ENCODE peak calls at places on chromosomes 2 and 18, in seven cellular contexts. R, Q, Z, I, W, G and K are unnamed samples.

GRCh38 chr2:58871469-58872142 is 630.5 kb upstream of the FANCL start:
- DNase-seq in R (no peak), Q (peak), Z (no peak), I (no peak), W (no peak), G (peak), K (no peak)

GRCh38 chr2:124147552-124147951 is 122.5 kb downstream of the CNTNAP5 start:
- DNase-seq in R (no peak), Q (no peak), Z (no peak), I (no peak), W (no peak), G (no peak), K (no peak)

GRCh38 chr2:168805615-168806014 is 3.2 kb downstream of the NOSTRIN start:
- DNase-seq in R (no peak), Q (no peak), Z (no peak), I (no peak), W (no peak), G (no peak), K (no peak)

GRCh38 chr2:224432003-224432574 is 30.2 kb upstream of the FAM124B start:
- DNase-seq in R (no peak), Q (no peak), Z (no peak), I (peak), W (no peak), G (no peak), K (no peak)

GRCh38 chr18:44602845-44603244 is 77.8 kb upstream of the SETBP1 start:
- DNase-seq in R (peak), Q (no peak), Z (no peak), I (peak), W (no peak), G (peak), K (no peak)

GRCh38 chr2:73173781-73174180 is 28.6 kb upstream of the NOTO start:
- DNase-seq in R (no peak), Q (no peak), Z (no peak), I (no peak), W (no peak), G (no peak), K (no peak)

GRCh38 chr2:109690457-109690821 is 76.3 kb downstream of the SOWAHC start:
- DNase-seq in R (no peak), Q (no peak), Z (no peak), I (no peak), W (no peak), G (no peak), K (no peak)

GRCh38 chr2:126698991-126699390 is 43.0 kb downstream of the GYPC start:
- DNase-seq in R (no peak), Q (no peak), Z (no peak), I (no peak), W (no peak), G (no peak), K (no peak)

GRCh38 chr2:128315829-128316776 is 2.6 kb downstream of the HS6ST1 start:
- DNase-seq in R (no peak), Q (peak), Z (peak), I (no peak), W (no peak), G (no peak), K (no peak)

GRCh38 chr18:69400976-69401474 is 337 bp downstream of the DOK6 start:
- DNase-seq in R (no peak), Q (no peak), Z (peak), I (no peak), W (no peak), G (no peak), K (no peak)

GRCh38 chr2:7825591-7826312 is 856.1 kb upstream of the ID2 start:
- DNase-seq in R (peak), Q (peak), Z (no peak), I (peak), W (no peak), G (peak), K (peak)

GRCh38 chr2:47034973-47035609 is 119.5 kb upstream of the MCFD2 start:
- DNase-seq in R (no peak), Q (peak), Z (no peak), I (no peak), W (no peak), G (no peak), K (peak)

GRCh38 chr2:239858179-239858578 is 167.0 kb downstream of the NDUFA10 start:
- DNase-seq in R (no peak), Q (no peak), Z (no peak), I (no peak), W (no peak), G (no peak), K (no peak)

GRCh38 chr2:38174646-38175096 is 98.7 kb upstream of the CYP1B1 start:
- DNase-seq in R (peak), Q (no peak), Z (no peak), I (peak), W (peak), G (peak), K (no peak)

DNA sequence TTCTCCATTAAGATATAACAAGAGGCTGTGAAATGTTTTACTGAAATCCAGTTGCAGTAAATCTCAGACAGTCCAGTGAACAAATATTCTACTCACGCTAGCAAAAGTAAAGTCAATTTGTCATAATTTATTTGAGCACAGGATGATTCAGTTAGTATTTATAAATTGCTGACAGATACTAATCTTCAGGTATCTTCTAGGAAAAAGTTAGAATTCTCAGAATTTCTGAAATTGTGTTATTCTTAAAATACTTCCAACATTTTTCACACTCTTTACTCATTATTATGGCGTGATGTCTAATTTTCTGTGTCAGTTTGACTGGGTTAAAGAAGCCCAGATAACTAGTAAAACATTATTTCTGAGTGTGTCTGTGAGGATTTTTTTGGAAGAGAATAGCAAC is 460.2 kb upstream of the ACVR2A start:
- DNase-seq in R (no peak), Q (no peak), Z (no peak), I (no peak), W (no peak), G (no peak), K (no peak)
- TF ChIP-seq CTCF in R (no peak), Q (no peak), Z (no peak), I (no peak), W (no peak), G (no peak), K (no peak)

GRCh38 chr18:37554399-37554787 is 11.2 kb downstream of the CELF4 start:
- DNase-seq in R (no peak), Q (no peak), Z (no peak), I (no peak), W (no peak), G (no peak), K (no peak)
- TF ChIP-seq CTCF in R (no peak), Q (no peak), Z (no peak), I (no peak), W (no peak), G (no peak), K (no peak)

DNA sequence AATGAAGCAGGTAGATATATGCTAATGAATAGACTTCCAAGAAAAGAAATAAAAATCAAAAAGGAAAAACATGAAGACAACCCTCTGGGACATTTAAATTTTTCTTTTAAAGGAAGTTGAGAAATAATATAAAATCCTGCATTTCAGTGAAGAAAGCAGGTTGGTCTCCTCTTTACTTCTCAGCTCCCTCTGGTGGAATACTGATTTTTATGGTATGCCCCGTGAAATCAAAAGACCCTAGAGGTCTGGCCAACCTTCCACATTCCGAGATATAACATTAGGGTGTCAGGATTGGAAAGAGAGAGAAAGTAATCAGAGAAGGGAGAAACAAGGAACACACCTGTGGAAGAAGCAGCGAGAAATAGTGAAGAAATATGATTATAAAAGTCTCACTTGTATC is 72.7 kb downstream of the DNER start:
- DNase-seq in R (no peak), Q (no peak), Z (no peak), I (no peak), W (no peak), G (no peak), K (no peak)
- TF ChIP-seq CTCF in R (no peak), Q (no peak), Z (no peak), I (no peak), W (no peak), G (no peak), K (no peak)

GRCh38 chr2:226795281-226796011 is 4.2 kb downstream of the IRS1 start:
- DNase-seq in R (peak), Q (no peak), Z (peak), I (no peak), W (no peak), G (no peak), K (no peak)
- TF ChIP-seq CTCF in R (peak), Q (no peak), Z (no peak), I (peak), W (peak), G (no peak), K (no peak)

DNA sequence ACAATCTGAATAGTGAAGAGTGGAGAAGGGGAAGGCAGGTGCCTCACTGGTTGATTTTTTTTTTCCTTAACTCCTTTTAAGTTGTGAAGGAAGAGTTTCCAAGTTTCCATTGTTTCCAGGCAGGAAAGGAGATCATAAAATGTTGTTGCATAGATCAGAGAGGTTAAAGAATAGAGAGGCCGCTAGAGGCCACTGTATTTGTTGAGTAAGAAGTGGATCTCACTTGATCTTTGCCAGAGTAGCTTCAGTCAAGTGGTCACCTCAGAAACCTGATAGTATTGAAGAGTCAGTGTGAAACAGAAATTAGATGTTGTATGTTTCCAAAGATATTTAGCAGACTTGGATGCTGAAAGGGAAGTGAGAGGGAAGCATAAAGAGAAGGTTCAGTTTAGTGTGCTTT is 17.6 kb downstream of the CTNNA2 start:
- DNase-seq in R (no peak), Q (no peak), Z (no peak), I (peak), W (no peak), G (peak), K (no peak)
- TF ChIP-seq CTCF in R (no peak), Q (no peak), Z (no peak), I (no peak), W (no peak), G (peak), K (no peak)